ENCODE peak calls at places on chromosomes 5 and 9, in six cellular contexts. E is endothelial cell of umbilical vein, M is GM12878, X is breast epithelium, U is transverse colon, T is HCT116. P is an unnamed sample.

GRCh38 chr5:73861313-73861978 is 235.4 kb downstream of the ARHGEF28 start:
- DNase-seq in E (no peak), M (no peak), X (no peak), U (no peak), T (no peak), P (no peak)

GRCh38 chr9:33818167-33818831 is 1.3 kb downstream of the UBE2R2 start:
- DNase-seq in E (no peak), M (no peak), X (no peak), U (peak), T (no peak), P (no peak)

GRCh38 chr5:179870403-179870903 is 11.8 kb upstream of the MRNIP start:
- DNase-seq in E (peak), M (no peak), X (peak), U (no peak), T (no peak), P (no peak)

GRCh38 chr5:19986806-19987205 is 1.2 kb downstream of the CDH18 start:
- DNase-seq in E (no peak), M (no peak), X (no peak), U (no peak), T (no peak), P (no peak)

GRCh38 chr5:39437469-39437868 is 12.7 kb upstream of the DAB2 start:
- DNase-seq in E (peak), M (no peak), X (no peak), U (peak), T (no peak), P (no peak)

GRCh38 chr5:52989025-52989780 is at the start of gene ITGA2:
- DNase-seq in E (peak), M (no peak), X (peak), U (peak), T (peak), P (peak)

GRCh38 chr9:96524045-96524444 is 74.1 kb downstream of the HABP4 start:
- DNase-seq in E (no peak), M (no peak), X (no peak), U (no peak), T (no peak), P (no peak)

GRCh38 chr5:96142786-96143434 is 181.3 kb upstream of the ELL2 start:
- DNase-seq in E (peak), M (no peak), X (no peak), U (no peak), T (no peak), P (no peak)

GRCh38 chr9:5025416-5025815 is 40.3 kb downstream of the JAK2 start:
- DNase-seq in E (peak), M (no peak), X (no peak), U (no peak), T (no peak), P (no peak)

GRCh38 chr5:112123060-112123459 is 296.0 kb downstream of the EPB41L4A start:
- DNase-seq in E (no peak), M (no peak), X (no peak), U (no peak), T (no peak), P (no peak)

GRCh38 chr9:12759767-12760166 is 15.1 kb upstream of the LURAP1L start:
- DNase-seq in E (no peak), M (no peak), X (no peak), U (no peak), T (no peak), P (no peak)

GRCh38 chr9:127049581-127049980 is 72.9 kb downstream of the ANGPTL2 start:
- DNase-seq in E (no peak), M (no peak), X (no peak), U (no peak), T (no peak), P (no peak)

GRCh38 chr9:127877566-127877998 is at the start of gene AK1:
- DNase-seq in E (peak), M (no peak), X (peak), U (peak), T (no peak), P (peak)

GRCh38 chr9:91176426-91176825 is 185.3 kb downstream of the AUH start:
- DNase-seq in E (no peak), M (no peak), X (no peak), U (peak), T (no peak), P (no peak)

GRCh38 chr5:127210082-127210481 is 80.5 kb upstream of the MEGF10 start:
- DNase-seq in E (no peak), M (no peak), X (no peak), U (no peak), T (no peak), P (no peak)

GRCh38 chr5:137923856-137924255 is 34.6 kb downstream of the PKD2L2 start:
- DNase-seq in E (peak), M (no peak), X (no peak), U (no peak), T (no peak), P (no peak)

GRCh38 chr5:132451387-132451786 is 39.2 kb downstream of the IRF1 start:
- DNase-seq in E (no peak), M (no peak), X (no peak), U (no peak), T (no peak), P (no peak)

GRCh38 chr5:1330847-1331831 is 13.8 kb downstream of the CLPTM1L start:
- DNase-seq in E (no peak), M (no peak), X (peak), U (peak), T (no peak), P (peak)

GRCh38 chr5:42542106-42542505 is 118.9 kb downstream of the GHR start:
- DNase-seq in E (no peak), M (no peak), X (no peak), U (no peak), T (no peak), P (no peak)

GRCh38 chr5:158914008-158914407 is 185.7 kb downstream of the EBF1 start:
- DNase-seq in E (no peak), M (no peak), X (no peak), U (no peak), T (no peak), P (no peak)

GRCh38 chr5:158917731-158918130 is 182.0 kb downstream of the EBF1 start:
- DNase-seq in E (no peak), M (no peak), X (no peak), U (no peak), T (no peak), P (no peak)

GRCh38 chr5:158910782-158911692 is 188.7 kb downstream of the EBF1 start:
- DNase-seq in E (no peak), M (no peak), X (no peak), U (no peak), T (no peak), P (no peak)

GRCh38 chr5:158908690-158909325 is 190.9 kb downstream of the EBF1 start:
- DNase-seq in E (no peak), M (no peak), X (no peak), U (no peak), T (no peak), P (no peak)

GRCh38 chr5:158911693-158912363 is 187.9 kb downstream of the EBF1 start:
- DNase-seq in E (no peak), M (no peak), X (no peak), U (no peak), T (no peak), P (no peak)
- TF ChIP-seq POLR2AphosphoS5 in E (no peak), M (no peak), X (no peak), U (no peak), T (no peak), P (no peak)

GRCh38 chr5:95075079-95075478 is 209.8 kb downstream of the MCTP1 start:
- DNase-seq in E (no peak), M (no peak), X (no peak), U (no peak), T (no peak), P (no peak)
- H3K4me3 ChIP-seq in E (no peak), M (peak), X (no peak), U (no peak), T (no peak), P (no peak)

DNA sequence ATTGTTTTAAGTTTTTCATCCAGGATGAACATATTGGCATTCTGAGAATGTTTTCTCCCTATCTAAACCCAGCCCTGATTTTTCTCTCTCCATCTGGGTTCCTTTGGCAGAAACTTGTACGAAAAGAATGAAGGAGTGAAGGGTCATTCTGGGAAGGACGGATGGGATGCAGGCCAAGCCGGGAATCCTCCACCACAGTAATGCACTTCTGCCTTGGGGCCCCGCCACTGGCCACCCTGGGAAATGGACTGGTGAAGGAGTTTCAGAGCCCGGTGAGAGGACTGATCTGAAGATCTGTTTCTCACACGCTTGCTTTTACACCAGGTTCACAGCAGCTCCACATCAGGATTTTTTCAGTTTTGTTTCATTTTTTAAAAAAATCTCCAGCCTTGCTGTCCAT is 554.8 kb downstream of the BNC2 start:
- DNase-seq in E (no peak), M (no peak), X (no peak), U (no peak), T (no peak), P (peak)
- TF ChIP-seq POLR2AphosphoS5 in E (no peak), M (no peak), X (no peak), U (no peak), T (no peak), P (no peak)

DNA sequence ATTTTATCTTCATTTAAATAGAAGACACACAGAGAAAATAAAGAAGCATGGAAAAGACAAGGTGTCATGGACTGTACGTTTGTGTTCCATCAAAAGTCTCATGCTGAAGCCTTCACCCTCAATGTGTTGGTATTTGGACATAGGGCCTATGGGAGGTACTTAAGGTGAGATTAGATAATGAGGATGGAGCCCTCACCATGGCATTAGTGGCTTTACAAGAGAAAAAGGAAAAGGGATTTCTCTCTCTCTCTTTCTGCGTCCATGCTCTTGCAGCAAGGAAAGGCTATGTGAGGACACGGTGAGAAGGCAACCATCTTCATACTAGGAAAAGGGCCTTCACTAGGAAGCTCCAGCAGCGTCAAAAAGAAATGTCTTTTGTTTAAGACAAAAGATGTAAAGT is 797.0 kb upstream of the CDH10 start:
- DNase-seq in E (no peak), M (no peak), X (no peak), U (no peak), T (no peak), P (no peak)
- H3K4me3 ChIP-seq in E (no peak), M (no peak), X (no peak), U (no peak), T (no peak), P (no peak)

GRCh38 chr5:173318338-173318737 is 9.9 kb downstream of the STC2 start:
- DNase-seq in E (no peak), M (no peak), X (no peak), U (no peak), T (no peak), P (no peak)
- TF ChIP-seq POLR2AphosphoS5 in E (no peak), M (no peak), X (peak), U (no peak), T (no peak), P (no peak)

P was measured in sigmoid colon.